ENCODE peak calls at places on chromosomes 11 and 22, in six cellular contexts. One of them, this sample, is unnamed.

GRCh38 chr22:42693055-42693762 is 27.5 kb downstream of the A4GALT start:
- DNase-seq in upper lobe of left lung: no peak
- DNase-seq in AG04450: no peak
- DNase-seq in esophagus muscularis mucosa: no peak
- DNase-seq in endodermal cell: no peak
- DNase-seq in HFFc6: no peak
- DNase-seq in this sample: no peak

GRCh38 chr22:44393066-44393465 is 80.3 kb upstream of the SHISAL1 start:
- DNase-seq in upper lobe of left lung: peak
- DNase-seq in AG04450: no peak
- DNase-seq in esophagus muscularis mucosa: no peak
- DNase-seq in endodermal cell: peak
- DNase-seq in HFFc6: no peak
- DNase-seq in this sample: no peak

GRCh38 chr11:32297629-32298028 is 137.7 kb downstream of the WT1 start:
- DNase-seq in upper lobe of left lung: no peak
- DNase-seq in AG04450: no peak
- DNase-seq in esophagus muscularis mucosa: no peak
- DNase-seq in endodermal cell: no peak
- DNase-seq in HFFc6: peak
- DNase-seq in this sample: no peak

GRCh38 chr22:42286205-42286604 is 15.8 kb upstream of the TCF20 start:
- DNase-seq in upper lobe of left lung: no peak
- DNase-seq in AG04450: no peak
- DNase-seq in esophagus muscularis mucosa: no peak
- DNase-seq in endodermal cell: no peak
- DNase-seq in HFFc6: no peak
- DNase-seq in this sample: no peak

GRCh38 chr11:27700351-27701261 is at the start of gene BDNF:
- DNase-seq in upper lobe of left lung: no peak
- DNase-seq in AG04450: no peak
- DNase-seq in esophagus muscularis mucosa: no peak
- DNase-seq in endodermal cell: peak
- DNase-seq in HFFc6: peak
- DNase-seq in this sample: no peak

GRCh38 chr22:37769056-37769455 is 38.7 kb upstream of the GCAT start:
- DNase-seq in upper lobe of left lung: no peak
- DNase-seq in AG04450: no peak
- DNase-seq in esophagus muscularis mucosa: no peak
- DNase-seq in endodermal cell: no peak
- DNase-seq in HFFc6: no peak
- DNase-seq in this sample: no peak

GRCh38 chr11:119295178-119295577 is 21.8 kb downstream of the MCAM start:
- DNase-seq in upper lobe of left lung: no peak
- DNase-seq in AG04450: no peak
- DNase-seq in esophagus muscularis mucosa: no peak
- DNase-seq in endodermal cell: no peak
- DNase-seq in HFFc6: no peak
- DNase-seq in this sample: no peak

GRCh38 chr11:114073506-114074381 is 14.2 kb downstream of the ZBTB16 start:
- DNase-seq in upper lobe of left lung: no peak
- DNase-seq in AG04450: no peak
- DNase-seq in esophagus muscularis mucosa: no peak
- DNase-seq in endodermal cell: peak
- DNase-seq in HFFc6: no peak
- DNase-seq in this sample: no peak

GRCh38 chr11:68430801-68431200 is 29.8 kb upstream of the PPP6R3 start:
- DNase-seq in upper lobe of left lung: peak
- DNase-seq in AG04450: no peak
- DNase-seq in esophagus muscularis mucosa: no peak
- DNase-seq in endodermal cell: no peak
- DNase-seq in HFFc6: no peak
- DNase-seq in this sample: no peak

GRCh38 chr11:45178890-45179663 is 32.6 kb downstream of the PRDM11 start:
- DNase-seq in upper lobe of left lung: no peak
- DNase-seq in AG04450: no peak
- DNase-seq in esophagus muscularis mucosa: no peak
- DNase-seq in endodermal cell: no peak
- DNase-seq in HFFc6: peak
- DNase-seq in this sample: no peak

GRCh38 chr11:65292866-65293265 is 21.8 kb upstream of the CDC42EP2 start:
- DNase-seq in upper lobe of left lung: no peak
- DNase-seq in AG04450: no peak
- DNase-seq in esophagus muscularis mucosa: no peak
- DNase-seq in endodermal cell: no peak
- DNase-seq in HFFc6: no peak
- DNase-seq in this sample: no peak

GRCh38 chr11:43803766-43804165 is 76.9 kb upstream of the ALKBH3 start:
- DNase-seq in upper lobe of left lung: no peak
- DNase-seq in AG04450: no peak
- DNase-seq in esophagus muscularis mucosa: no peak
- DNase-seq in endodermal cell: no peak
- DNase-seq in HFFc6: no peak
- DNase-seq in this sample: no peak

GRCh38 chr11:94310191-94310875 is 6.0 kb downstream of the IZUMO1R start:
- DNase-seq in upper lobe of left lung: no peak
- DNase-seq in AG04450: no peak
- DNase-seq in esophagus muscularis mucosa: no peak
- DNase-seq in endodermal cell: no peak
- DNase-seq in HFFc6: no peak
- DNase-seq in this sample: no peak

GRCh38 chr22:42062506-42063190 is 8.0 kb downstream of the NAGA start:
- DNase-seq in upper lobe of left lung: no peak
- DNase-seq in AG04450: no peak
- DNase-seq in esophagus muscularis mucosa: no peak
- DNase-seq in endodermal cell: no peak
- DNase-seq in HFFc6: no peak
- DNase-seq in this sample: no peak

GRCh38 chr11:70364198-70364597 is 34.1 kb upstream of the CTTN start:
- DNase-seq in upper lobe of left lung: no peak
- DNase-seq in AG04450: no peak
- DNase-seq in esophagus muscularis mucosa: no peak
- DNase-seq in endodermal cell: peak
- DNase-seq in HFFc6: no peak
- DNase-seq in this sample: no peak

GRCh38 chr11:98965775-98966174 is 55.0 kb upstream of the CNTN5 start:
- DNase-seq in upper lobe of left lung: no peak
- DNase-seq in AG04450: no peak
- DNase-seq in esophagus muscularis mucosa: no peak
- DNase-seq in endodermal cell: no peak
- DNase-seq in HFFc6: no peak
- DNase-seq in this sample: no peak

GRCh38 chr11:74262725-74263124 is 48.7 kb downstream of the P4HA3 start:
- DNase-seq in upper lobe of left lung: no peak
- DNase-seq in AG04450: no peak
- DNase-seq in esophagus muscularis mucosa: peak
- DNase-seq in endodermal cell: no peak
- DNase-seq in HFFc6: no peak
- DNase-seq in this sample: no peak

GRCh38 chr11:69089258-69089657 is 40.5 kb downstream of the TPCN2 start:
- DNase-seq in upper lobe of left lung: no peak
- DNase-seq in AG04450: no peak
- DNase-seq in esophagus muscularis mucosa: no peak
- DNase-seq in endodermal cell: no peak
- DNase-seq in HFFc6: peak
- DNase-seq in this sample: no peak

GRCh38 chr11:30292545-30292944 is 30.4 kb upstream of the ARL14EP start:
- DNase-seq in upper lobe of left lung: no peak
- DNase-seq in AG04450: no peak
- DNase-seq in esophagus muscularis mucosa: no peak
- DNase-seq in endodermal cell: no peak
- DNase-seq in HFFc6: no peak
- DNase-seq in this sample: no peak
- TF ChIP-seq CTCF in upper lobe of left lung: no peak
- TF ChIP-seq CTCF in AG04450: no peak
- TF ChIP-seq CTCF in esophagus muscularis mucosa: no peak
- TF ChIP-seq CTCF in endodermal cell: no peak
- TF ChIP-seq CTCF in HFFc6: no peak
- TF ChIP-seq CTCF in this sample: no peak

GRCh38 chr11:5553347-5553746 is 5.0 kb upstream of the OR52H1 start:
- DNase-seq in upper lobe of left lung: no peak
- DNase-seq in AG04450: no peak
- DNase-seq in esophagus muscularis mucosa: no peak
- DNase-seq in endodermal cell: no peak
- DNase-seq in HFFc6: no peak
- DNase-seq in this sample: no peak
- TF ChIP-seq CTCF in upper lobe of left lung: no peak
- TF ChIP-seq CTCF in AG04450: peak
- TF ChIP-seq CTCF in esophagus muscularis mucosa: no peak
- TF ChIP-seq CTCF in endodermal cell: peak
- TF ChIP-seq CTCF in HFFc6: peak
- TF ChIP-seq CTCF in this sample: no peak

DNA sequence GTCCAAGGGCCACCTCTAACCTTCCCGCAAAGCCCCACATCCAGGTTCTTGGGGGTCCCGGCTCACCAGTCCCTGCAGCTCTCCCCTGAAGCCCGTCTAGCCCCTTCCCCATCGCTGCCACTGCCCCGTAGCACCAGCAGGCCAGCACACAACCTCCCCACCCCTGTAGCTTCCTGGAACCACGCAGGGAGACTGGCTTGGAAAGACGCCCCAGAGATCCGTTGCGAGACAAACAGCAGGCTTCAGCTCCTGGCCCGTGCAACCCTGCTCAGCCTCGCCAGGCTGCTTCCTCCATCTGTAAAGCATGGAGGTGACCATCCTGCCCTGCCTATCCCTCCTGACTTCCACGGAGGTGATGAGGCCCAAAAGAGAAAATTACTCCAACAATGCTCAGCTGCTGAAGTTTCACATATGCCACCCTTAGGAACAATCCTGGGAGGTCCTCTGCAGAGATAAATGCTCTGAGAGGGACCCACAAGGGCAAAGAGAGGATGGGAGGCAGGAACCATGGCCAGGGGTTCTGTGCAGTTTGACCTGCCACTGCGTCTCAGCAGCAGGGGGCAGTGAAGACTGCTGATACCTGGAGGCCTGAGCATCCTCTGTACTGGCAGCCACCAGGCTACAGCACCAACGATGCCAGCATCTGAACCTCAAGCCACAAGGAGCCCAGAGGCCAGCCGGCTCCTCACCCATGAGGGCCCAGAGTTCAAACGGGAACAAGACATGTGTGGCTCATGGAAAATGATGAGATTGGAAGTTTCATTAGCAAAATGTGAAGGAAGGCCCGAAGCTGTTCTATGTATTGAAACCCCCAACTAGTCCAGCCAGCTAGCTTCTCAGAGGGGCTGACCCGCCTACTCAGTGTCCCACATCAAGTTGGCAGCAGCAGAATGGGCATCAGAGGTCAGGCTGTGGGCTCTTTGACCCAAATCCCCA is 16.1 kb downstream of the DGCR2 start:
- DNase-seq in upper lobe of left lung: peak
- DNase-seq in AG04450: no peak
- DNase-seq in esophagus muscularis mucosa: no peak
- DNase-seq in endodermal cell: no peak
- DNase-seq in HFFc6: no peak
- DNase-seq in this sample: no peak
- TF ChIP-seq CTCF in upper lobe of left lung: no peak
- TF ChIP-seq CTCF in AG04450: peak
- TF ChIP-seq CTCF in esophagus muscularis mucosa: no peak
- TF ChIP-seq CTCF in endodermal cell: peak
- TF ChIP-seq CTCF in HFFc6: peak
- TF ChIP-seq CTCF in this sample: no peak

DNA sequence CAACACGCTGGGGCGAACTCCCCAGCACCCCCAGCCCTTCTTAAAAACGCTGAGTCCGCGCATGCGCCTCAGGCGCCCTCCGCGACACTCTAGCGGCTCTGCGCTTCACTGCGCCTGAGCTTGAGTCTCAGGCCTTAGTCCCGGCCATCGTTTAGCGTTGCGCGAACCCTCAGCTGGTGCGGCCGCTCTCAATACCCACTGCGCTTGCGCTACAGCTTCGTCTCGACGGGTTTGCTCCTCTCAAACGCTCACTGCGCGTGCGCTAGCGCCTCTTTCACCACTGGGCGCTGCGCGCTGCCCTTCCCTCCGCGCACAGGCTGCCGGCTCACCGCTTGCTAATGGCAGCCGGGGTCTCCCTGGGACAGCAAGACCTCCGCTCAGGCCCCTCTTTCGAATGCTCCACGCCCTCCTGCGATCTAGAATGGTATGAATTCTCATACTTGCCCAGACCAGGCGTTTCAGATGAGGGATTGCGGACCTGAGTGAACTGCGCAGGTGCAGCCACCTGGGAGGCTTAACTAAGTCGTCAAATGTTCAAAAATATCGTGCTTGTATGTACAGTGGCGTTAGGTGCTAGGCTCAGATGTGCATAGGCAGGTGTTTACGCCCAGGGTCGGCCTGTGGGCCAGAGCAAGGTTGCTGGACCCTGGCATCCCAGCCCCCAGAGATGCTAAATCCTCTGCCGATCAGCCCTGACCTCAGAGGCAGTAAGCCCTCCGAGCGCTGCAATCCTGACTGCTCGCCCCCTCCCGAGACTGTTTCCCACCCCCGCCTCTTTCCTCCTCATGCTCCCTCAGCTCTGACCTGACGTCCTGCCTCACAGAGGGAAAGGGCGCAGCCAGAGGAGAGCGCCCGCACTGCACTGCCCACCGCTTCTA is at the start of gene SLC2A11:
- DNase-seq in upper lobe of left lung: peak
- DNase-seq in AG04450: peak
- DNase-seq in esophagus muscularis mucosa: peak
- DNase-seq in endodermal cell: peak
- DNase-seq in HFFc6: peak
- DNase-seq in this sample: peak
- TF ChIP-seq CTCF in upper lobe of left lung: peak
- TF ChIP-seq CTCF in AG04450: no peak
- TF ChIP-seq CTCF in esophagus muscularis mucosa: peak
- TF ChIP-seq CTCF in endodermal cell: peak
- TF ChIP-seq CTCF in HFFc6: peak
- TF ChIP-seq CTCF in this sample: no peak